ENCODE peak calls at places on chromosomes 13 and 19, in five cellular contexts. L, I, R, A and U are unnamed samples.
A peak's percentile ranks its signal among the peaks of the same experiment; 100 is the strongest.

GRCh38 chr13:36297600-36298338 is at the start of gene CCDC169:
- DNase-seq in L (peak; percentile 17), I (peak; percentile 54), R (peak; percentile 63), A (peak; percentile 67), U (peak; percentile 63)

GRCh38 chr13:108322206-108322824 is 52.8 kb downstream of the TNFSF13B start:
- DNase-seq in L (no peak), I (no peak), R (no peak), A (no peak), U (peak; percentile 17)

GRCh38 chr19:37991176-37991835 is 84.3 kb downstream of the SIPA1L3 start:
- DNase-seq in L (no peak), I (no peak), R (no peak), A (no peak), U (no peak)

GRCh38 chr13:29969286-29969685 is 118.9 kb upstream of the UBL3 start:
- DNase-seq in L (no peak), I (no peak), R (no peak), A (no peak), U (no peak)

GRCh38 chr19:41588497-41589209 is 12.7 kb downstream of the CEACAM21 start:
- DNase-seq in L (no peak), I (no peak), R (no peak), A (no peak), U (no peak)

GRCh38 chr13:110915874-110916670 is 1.2 kb upstream of the ANKRD10 start:
- DNase-seq in L (no peak), I (no peak), R (no peak), A (no peak), U (no peak)

GRCh38 chr13:29589234-29589633 is 6.3 kb downstream of the SLC7A1 start:
- DNase-seq in L (no peak), I (no peak), R (no peak), A (no peak), U (no peak)

GRCh38 chr19:45057444-45057843 is 18.6 kb downstream of the CLASRP start:
- DNase-seq in L (no peak), I (no peak), R (no peak), A (no peak), U (no peak)

GRCh38 chr13:110349239-110349638 is 42.2 kb downstream of the COL4A2 start:
- DNase-seq in L (no peak), I (no peak), R (no peak), A (no peak), U (no peak)

GRCh38 chr19:16541526-16542044 is 652 bp downstream of the CHERP start:
- DNase-seq in L (no peak), I (no peak), R (no peak), A (no peak), U (no peak)

GRCh38 chr19:3153286-3154230 is 17.7 kb downstream of the GNA15 start:
- DNase-seq in L (no peak), I (no peak), R (no peak), A (no peak), U (no peak)

GRCh38 chr13:27016871-27017270 is 154.7 kb downstream of the USP12 start:
- DNase-seq in L (no peak), I (no peak), R (no peak), A (no peak), U (no peak)

GRCh38 chr19:54190503-54190941 is 586 bp upstream of the TSEN34 start:
- DNase-seq in L (peak; percentile 100), I (peak; percentile 99), R (peak; percentile 99), A (peak; percentile 99), U (peak; percentile 100)

GRCh38 chr13:76795701-76796695 is 90.2 kb downstream of the KCTD12 start:
- DNase-seq in L (no peak), I (no peak), R (no peak), A (no peak), U (no peak)

GRCh38 chr19:10975374-10976036 is 14.7 kb downstream of the SMARCA4 start:
- DNase-seq in L (no peak), I (no peak), R (peak; percentile 62), A (peak; percentile 53), U (no peak)

GRCh38 chr13:111907341-111907880 is 159.5 kb upstream of the SOX1 start:
- DNase-seq in L (no peak), I (peak; percentile 14), R (no peak), A (no peak), U (no peak)

GRCh38 chr13:106133025-106133424 is 402.4 kb downstream of the EFNB2 start:
- DNase-seq in L (no peak), I (no peak), R (no peak), A (no peak), U (no peak)

GRCh38 chr13:111401755-111402154 is 81.3 kb downstream of the TEX29 start:
- DNase-seq in L (no peak), I (no peak), R (no peak), A (no peak), U (no peak)

GRCh38 chr13:114089341-114089740 is 43.1 kb downstream of the RASA3 start:
- DNase-seq in L (no peak), I (peak; percentile 33), R (no peak), A (no peak), U (no peak)

GRCh38 chr19:4701557-4701956 is 22.1 kb downstream of the DPP9 start:
- DNase-seq in L (no peak), I (no peak), R (no peak), A (no peak), U (no peak)

GRCh38 chr13:48660356-48661076 is 6.8 kb downstream of the CYSLTR2 start:
- DNase-seq in L (no peak), I (no peak), R (no peak), A (no peak), U (no peak)

GRCh38 chr13:111490611-111491010 is 170.2 kb downstream of the TEX29 start:
- DNase-seq in L (no peak), I (peak; percentile 25), R (no peak), A (no peak), U (no peak)

GRCh38 chr13:49608932-49609331 is 19.4 kb upstream of the ARL11 start:
- DNase-seq in L (no peak), I (no peak), R (no peak), A (no peak), U (no peak)

GRCh38 chr19:30739394-30739793 is 367.2 kb downstream of the ZNF536 start:
- DNase-seq in L (no peak), I (no peak), R (no peak), A (no peak), U (no peak)

GRCh38 chr13:95154441-95154886 is 146.8 kb downstream of the ABCC4 start:
- DNase-seq in L (no peak), I (no peak), R (no peak), A (no peak), U (no peak)

GRCh38 chr13:105336706-105337582 is 1198.5 kb downstream of the EFNB2 start:
- DNase-seq in L (no peak), I (no peak), R (no peak), A (no peak), U (no peak)

GRCh38 chr19:45130888-45131615 is 29.7 kb downstream of the NKPD1 start:
- DNase-seq in L (no peak), I (peak; percentile 57), R (no peak), A (no peak), U (no peak)

GRCh38 chr19:51621178-51621577 is 9.0 kb downstream of the SIGLEC5 start:
- DNase-seq in L (no peak), I (no peak), R (no peak), A (no peak), U (no peak)

GRCh38 chr13:57992416-57992815 is 360.9 kb downstream of the PCDH17 start:
- DNase-seq in L (no peak), I (no peak), R (no peak), A (no peak), U (no peak)

GRCh38 chr13:40505196-40505595 is 161.2 kb downstream of the FOXO1 start:
- DNase-seq in L (no peak), I (no peak), R (no peak), A (no peak), U (no peak)

GRCh38 chr19:12974301-12975220 is 5.2 kb downstream of the DAND5 start:
- DNase-seq in L (no peak), I (no peak), R (no peak), A (no peak), U (no peak)

GRCh38 chr19:2095338-2095938 is 688 bp downstream of the MOB3A start:
- DNase-seq in L (peak; percentile 29), I (no peak), R (no peak), A (no peak), U (no peak)

GRCh38 chr19:35248310-35249145 is at the start of gene LSR:
- DNase-seq in L (peak; percentile 51), I (peak; percentile 96), R (no peak), A (no peak), U (peak; percentile 56)